ENCODE peak calls at places on chromosomes 7 and 10, in four cellular contexts. One of them, this sample, is unnamed.
A peak's percentile ranks its signal among the peaks of the same experiment; 100 is the strongest.

GRCh38 chr10:70536196-70536920 is 57.8 kb downstream of the PALD1 start:
- DNase-seq in spleen: no peak
- DNase-seq in body of pancreas: no peak
- DNase-seq in A549: no peak
- DNase-seq in this sample: no peak

GRCh38 chr10:123009105-123009805 is 449 bp downstream of the ACADSB start:
- DNase-seq in body of pancreas: peak; percentile 38
- DNase-seq in A549: no peak
- DNase-seq in spleen: peak; percentile 88
- DNase-seq in this sample: peak; percentile 24

GRCh38 chr7:82481499-82482097 is 38.0 kb upstream of the CACNA2D1 start:
- DNase-seq in A549: peak; percentile 31
- DNase-seq in body of pancreas: no peak
- DNase-seq in spleen: no peak
- DNase-seq in this sample: no peak

GRCh38 chr7:100570954-100571828 is 2.5 kb downstream of the SAP25 start:
- DNase-seq in body of pancreas: no peak
- DNase-seq in spleen: peak; percentile 78
- DNase-seq in A549: no peak
- DNase-seq in this sample: no peak

GRCh38 chr7:135834262-135834661 is 85.6 kb upstream of the FAM180A start:
- DNase-seq in spleen: no peak
- DNase-seq in A549: no peak
- DNase-seq in body of pancreas: no peak
- DNase-seq in this sample: no peak

GRCh38 chr7:157502701-157503111 is 165.9 kb downstream of the DNAJB6 start:
- DNase-seq in spleen: peak; percentile 88
- DNase-seq in body of pancreas: no peak
- DNase-seq in A549: no peak
- DNase-seq in this sample: no peak

GRCh38 chr7:25750738-25751529 is 401.1 kb upstream of the NFE2L3 start:
- DNase-seq in spleen: no peak
- DNase-seq in A549: no peak
- DNase-seq in body of pancreas: no peak
- DNase-seq in this sample: no peak

GRCh38 chr7:99643464-99643863 is 26.7 kb downstream of the ZSCAN25 start:
- DNase-seq in spleen: no peak
- DNase-seq in A549: no peak
- DNase-seq in body of pancreas: no peak
- DNase-seq in this sample: no peak

GRCh38 chr10:112446855-112447691 is at the start of the genes VTI1A and ZDHHC6:
- DNase-seq in A549: peak; percentile 89
- DNase-seq in spleen: peak; percentile 95
- DNase-seq in body of pancreas: peak; percentile 86
- DNase-seq in this sample: peak; percentile 95

GRCh38 chr10:28624351-28624750 is 53.0 kb upstream of the BAMBI start:
- DNase-seq in A549: no peak
- DNase-seq in body of pancreas: no peak
- DNase-seq in spleen: no peak
- DNase-seq in this sample: no peak

GRCh38 chr10:94521276-94522250 is 24.0 kb upstream of the HELLS start:
- DNase-seq in A549: no peak
- DNase-seq in spleen: no peak
- DNase-seq in body of pancreas: no peak
- DNase-seq in this sample: no peak

GRCh38 chr10:127715782-127716378 is 21.1 kb upstream of the FOXI2 start:
- DNase-seq in A549: peak; percentile 28
- DNase-seq in body of pancreas: no peak
- DNase-seq in spleen: no peak
- DNase-seq in this sample: no peak

GRCh38 chr7:156984209-156984891 is 26.1 kb downstream of the MNX1 start:
- DNase-seq in body of pancreas: no peak
- DNase-seq in spleen: no peak
- DNase-seq in A549: no peak
- DNase-seq in this sample: peak; percentile 59

GRCh38 chr10:79252450-79252849 is 94.8 kb upstream of the PPIF start:
- DNase-seq in spleen: no peak
- DNase-seq in A549: no peak
- DNase-seq in body of pancreas: no peak
- DNase-seq in this sample: no peak

GRCh38 chr10:110802551-110803238 is 69.0 kb upstream of the PDCD4 start:
- DNase-seq in spleen: peak; percentile 80
- DNase-seq in A549: no peak
- DNase-seq in body of pancreas: peak; percentile 81
- DNase-seq in this sample: peak; percentile 91

GRCh38 chr10:86068532-86069337 is 297.9 kb downstream of the GRID1 start:
- DNase-seq in spleen: peak; percentile 38
- DNase-seq in body of pancreas: no peak
- DNase-seq in A549: no peak
- DNase-seq in this sample: peak; percentile 54

GRCh38 chr7:103593691-103594090 is 147.7 kb upstream of the SLC26A5 start:
- DNase-seq in body of pancreas: no peak
- DNase-seq in A549: no peak
- DNase-seq in spleen: no peak
- DNase-seq in this sample: no peak

GRCh38 chr7:55572378-55573233 is at the start of gene VOPP1:
- DNase-seq in body of pancreas: peak; percentile 55
- DNase-seq in A549: peak; percentile 58
- DNase-seq in spleen: peak; percentile 94
- DNase-seq in this sample: no peak

GRCh38 chr10:9545073-9545472 is 1472.6 kb upstream of the CELF2 start:
- DNase-seq in body of pancreas: no peak
- DNase-seq in spleen: no peak
- DNase-seq in A549: no peak
- DNase-seq in this sample: no peak

GRCh38 chr10:71323407-71323806 is 4.3 kb downstream of the SLC29A3 start:
- DNase-seq in spleen: no peak
- DNase-seq in body of pancreas: no peak
- DNase-seq in A549: peak; percentile 50
- DNase-seq in this sample: no peak

GRCh38 chr7:76515999-76516443 is 5.7 kb downstream of the UPK3B start:
- DNase-seq in A549: no peak
- DNase-seq in body of pancreas: no peak
- DNase-seq in spleen: no peak
- DNase-seq in this sample: peak; percentile 85

GRCh38 chr7:71419546-71420337 is 287.8 kb downstream of the GALNT17 start:
- DNase-seq in spleen: no peak
- DNase-seq in body of pancreas: no peak
- DNase-seq in A549: no peak
- DNase-seq in this sample: no peak

GRCh38 chr7:158406817-158407216 is 180.8 kb downstream of the PTPRN2 start:
- DNase-seq in body of pancreas: no peak
- DNase-seq in A549: no peak
- DNase-seq in spleen: peak; percentile 56
- DNase-seq in this sample: no peak

GRCh38 chr7:24748521-24748920 is 8.7 kb downstream of the GSDME start:
- DNase-seq in spleen: no peak
- DNase-seq in body of pancreas: no peak
- DNase-seq in A549: no peak
- DNase-seq in this sample: no peak

GRCh38 chr10:50417906-50418697 is 166.8 kb upstream of the ASAH2 start:
- DNase-seq in spleen: peak; percentile 86
- DNase-seq in A549: peak; percentile 92
- DNase-seq in body of pancreas: peak; percentile 45
- DNase-seq in this sample: peak; percentile 77

GRCh38 chr10:45040921-45041320 is 40.2 kb downstream of the ZNF22 start:
- DNase-seq in spleen: no peak
- DNase-seq in body of pancreas: no peak
- DNase-seq in A549: no peak
- DNase-seq in this sample: no peak

GRCh38 chr10:59252491-59252890 is 76.0 kb downstream of the PHYHIPL start:
- DNase-seq in A549: no peak
- DNase-seq in spleen: no peak
- DNase-seq in body of pancreas: no peak
- DNase-seq in this sample: no peak

GRCh38 chr10:12513775-12514663 is 164.7 kb downstream of the CAMK1D start:
- DNase-seq in A549: no peak
- DNase-seq in body of pancreas: no peak
- DNase-seq in spleen: no peak
- DNase-seq in this sample: no peak

GRCh38 chr7:17976952-17977351 is 36.7 kb upstream of the SNX13 start:
- DNase-seq in body of pancreas: no peak
- DNase-seq in A549: no peak
- DNase-seq in spleen: no peak
- DNase-seq in this sample: no peak

GRCh38 chr7:17966706-17967105 is 26.4 kb upstream of the SNX13 start:
- DNase-seq in body of pancreas: no peak
- DNase-seq in A549: no peak
- DNase-seq in spleen: no peak
- DNase-seq in this sample: no peak

GRCh38 chr7:17968791-17969715 is 28.8 kb upstream of the SNX13 start:
- DNase-seq in A549: no peak
- DNase-seq in spleen: no peak
- DNase-seq in body of pancreas: no peak
- DNase-seq in this sample: no peak

GRCh38 chr7:17965600-17965999 is 25.3 kb upstream of the SNX13 start:
- DNase-seq in body of pancreas: no peak
- DNase-seq in spleen: no peak
- DNase-seq in A549: no peak
- DNase-seq in this sample: no peak

DNA sequence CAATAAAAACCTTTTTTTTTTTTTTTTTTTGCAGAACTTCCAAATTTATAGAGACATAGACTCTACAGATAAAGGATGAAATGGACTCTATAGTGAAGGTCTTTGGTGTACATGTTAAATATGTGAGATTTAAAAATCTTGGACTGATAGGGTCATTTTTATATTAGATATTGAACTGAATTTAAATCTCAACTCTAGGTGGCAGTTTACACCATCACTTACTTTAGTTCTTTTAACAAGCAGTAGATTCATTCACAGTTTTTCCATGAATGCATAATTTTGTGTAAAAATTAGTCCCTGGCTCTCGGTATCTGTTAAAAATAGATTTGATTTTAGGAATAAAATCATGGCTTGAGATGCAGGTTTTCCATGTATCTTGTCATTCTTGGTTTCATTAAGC is 31.1 kb upstream of the SNX13 start:
- DNase-seq in body of pancreas: no peak
- DNase-seq in spleen: no peak
- DNase-seq in A549: no peak
- DNase-seq in this sample: no peak
- TF ChIP-seq CTCF in body of pancreas: peak; percentile 15
- TF ChIP-seq CTCF in spleen: no peak
- TF ChIP-seq CTCF in A549: peak; percentile 31
- TF ChIP-seq CTCF in this sample: no peak

DNA sequence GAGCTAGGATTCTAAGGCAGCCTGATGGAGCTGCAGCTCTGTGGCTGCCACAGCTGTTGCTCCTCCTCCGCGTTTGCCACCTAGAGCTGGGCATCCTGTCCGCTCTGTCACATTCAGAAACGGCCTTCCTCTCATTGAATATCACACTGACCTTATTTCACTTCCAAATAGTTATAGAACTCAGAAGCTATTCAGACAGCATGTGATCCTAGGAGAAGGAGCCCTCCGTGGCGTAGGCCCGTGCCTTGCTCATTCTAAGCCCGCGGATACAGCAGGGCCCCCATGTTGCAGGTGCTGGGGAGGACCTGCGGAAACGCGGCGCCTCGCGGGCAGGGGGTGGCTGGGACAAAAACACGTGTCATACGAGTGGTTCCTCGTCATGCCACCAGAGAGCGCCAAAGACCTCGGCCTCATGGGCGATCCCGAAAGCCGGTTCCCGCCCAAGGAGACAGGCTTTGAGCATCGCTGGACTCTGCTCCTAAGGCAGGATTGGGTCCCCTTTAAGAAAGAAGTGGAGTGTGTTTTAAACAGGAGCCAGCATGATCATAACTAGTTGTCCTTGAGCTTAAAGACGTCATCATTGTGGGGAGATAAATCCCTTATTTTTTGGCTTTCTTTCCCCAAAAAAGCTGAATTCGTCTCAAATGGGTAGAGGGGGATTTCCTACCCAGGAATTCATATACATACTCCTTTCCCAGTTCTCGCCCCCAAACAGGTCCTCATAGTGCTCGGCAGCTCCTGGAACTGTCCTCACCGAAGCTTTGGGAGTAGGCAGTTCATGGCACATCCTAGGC is 17.9 kb upstream of the FIGNL1 start:
- DNase-seq in body of pancreas: peak; percentile 86
- DNase-seq in spleen: peak; percentile 94
- DNase-seq in A549: peak; percentile 71
- DNase-seq in this sample: peak; percentile 96
- TF ChIP-seq POLR2A in body of pancreas: no peak
- TF ChIP-seq POLR2A in spleen: no peak
- TF ChIP-seq POLR2A in A549: no peak
- TF ChIP-seq POLR2A in this sample: no peak

GRCh38 chr7:28815928-28816373 is 142.2 kb downstream of the TRIL start:
- DNase-seq in A549: no peak
- DNase-seq in body of pancreas: no peak
- DNase-seq in spleen: no peak
- DNase-seq in this sample: no peak
- H3K4me3 ChIP-seq in A549: no peak overlapping the region
- H3K4me3 ChIP-seq in body of pancreas: no peak overlapping the region
- H3K4me3 ChIP-seq in spleen: no peak overlapping the region
- H3K4me3 ChIP-seq in this sample: no peak overlapping the region

DNA sequence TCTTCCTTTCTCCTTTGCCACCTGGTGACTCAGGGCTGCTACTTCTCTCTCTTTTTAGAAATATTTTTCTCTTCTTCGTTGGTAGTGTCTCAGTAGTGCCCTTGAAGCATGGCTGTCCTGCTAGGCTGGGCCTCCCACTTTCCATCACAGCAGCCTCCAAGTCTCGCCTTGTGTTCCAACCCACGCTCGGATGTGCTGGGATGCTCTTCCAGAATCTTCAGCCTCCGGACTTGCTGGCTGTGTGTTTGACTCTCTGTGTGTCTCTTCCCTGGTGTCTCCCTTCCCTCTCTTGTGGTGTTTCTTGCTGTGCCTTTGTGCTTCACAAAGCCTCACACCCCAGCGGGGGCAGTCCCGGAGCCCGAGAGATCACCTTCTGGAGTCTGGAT is 100.5 kb downstream of the INPP5A start:
- DNase-seq in A549: no peak
- DNase-seq in spleen: peak; percentile 64
- DNase-seq in body of pancreas: no peak
- DNase-seq in this sample: peak; percentile 65
- TF ChIP-seq CTCF in A549: peak; percentile 4
- TF ChIP-seq CTCF in spleen: peak; percentile 45
- TF ChIP-seq CTCF in body of pancreas: no peak
- TF ChIP-seq CTCF in this sample: no peak

DNA sequence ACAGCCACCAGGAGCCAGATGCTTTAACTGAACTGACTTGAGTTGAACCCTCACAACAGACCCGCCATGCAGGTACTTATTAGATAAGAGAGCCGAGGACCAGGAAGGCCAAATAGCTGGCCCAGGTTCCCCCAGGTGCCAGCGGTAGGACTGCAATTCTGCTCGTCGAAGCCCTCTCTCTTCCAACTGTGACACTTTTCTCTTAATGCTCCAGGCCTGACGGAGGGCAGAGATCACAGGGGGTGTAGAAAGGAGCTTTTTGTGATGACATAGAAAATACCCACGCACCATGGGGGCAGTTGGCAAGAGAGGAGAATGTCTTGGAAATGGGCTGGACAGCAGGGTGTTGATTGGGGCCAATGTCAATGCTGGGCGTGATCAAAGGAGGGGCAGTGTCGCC is 208.5 kb downstream of the PLXNA4 start:
- DNase-seq in spleen: no peak
- DNase-seq in body of pancreas: no peak
- DNase-seq in A549: no peak
- DNase-seq in this sample: no peak
- TF ChIP-seq POLR2A in spleen: no peak
- TF ChIP-seq POLR2A in body of pancreas: no peak
- TF ChIP-seq POLR2A in A549: no peak
- TF ChIP-seq POLR2A in this sample: no peak